ENCODE peak calls at places on chromosomes 6 and 20, in five cellular contexts. One of them, this sample, is unnamed.

GRCh38 chr6:118968416-118968815 is 33.5 kb upstream of the MCM9 start:
- DNase-seq in uterus: no peak
- DNase-seq in nephron progenitor cell: no peak
- DNase-seq in BE2C: no peak
- DNase-seq in WTC11: no peak
- DNase-seq in this sample: no peak

GRCh38 chr6:16760536-16761468 is at the start of gene ATXN1:
- DNase-seq in nephron progenitor cell: peak
- DNase-seq in uterus: peak
- DNase-seq in WTC11: peak
- DNase-seq in BE2C: peak
- DNase-seq in this sample: peak

GRCh38 chr6:25223421-25224052 is 55.6 kb upstream of the CARMIL1 start:
- DNase-seq in uterus: peak
- DNase-seq in BE2C: peak
- DNase-seq in nephron progenitor cell: peak
- DNase-seq in WTC11: peak
- DNase-seq in this sample: peak

GRCh38 chr6:36956111-36956820 is 1.7 kb downstream of the PI16 start:
- DNase-seq in uterus: no peak
- DNase-seq in BE2C: no peak
- DNase-seq in WTC11: peak
- DNase-seq in nephron progenitor cell: no peak
- DNase-seq in this sample: no peak

GRCh38 chr6:70411542-70411941 is 1.8 kb upstream of the FAM135A start:
- DNase-seq in nephron progenitor cell: no peak
- DNase-seq in BE2C: no peak
- DNase-seq in uterus: no peak
- DNase-seq in WTC11: no peak
- DNase-seq in this sample: no peak

GRCh38 chr20:23403721-23404120 is 17.6 kb downstream of the NAPB start:
- DNase-seq in BE2C: no peak
- DNase-seq in WTC11: no peak
- DNase-seq in uterus: no peak
- DNase-seq in nephron progenitor cell: no peak
- DNase-seq in this sample: no peak

GRCh38 chr20:50460115-50460607 is 50.0 kb upstream of the PTPN1 start:
- DNase-seq in BE2C: no peak
- DNase-seq in uterus: no peak
- DNase-seq in nephron progenitor cell: peak
- DNase-seq in WTC11: no peak
- DNase-seq in this sample: no peak

GRCh38 chr6:122890250-122890649 is 101.2 kb downstream of the SMPDL3A start:
- DNase-seq in nephron progenitor cell: no peak
- DNase-seq in WTC11: no peak
- DNase-seq in BE2C: no peak
- DNase-seq in uterus: no peak
- DNase-seq in this sample: no peak

GRCh38 chr20:37108676-37109075 is 12.9 kb upstream of the RBL1 start:
- DNase-seq in WTC11: no peak
- DNase-seq in uterus: no peak
- DNase-seq in BE2C: no peak
- DNase-seq in nephron progenitor cell: no peak
- DNase-seq in this sample: no peak

GRCh38 chr6:72084992-72085569 is 198.7 kb downstream of the RIMS1 start:
- DNase-seq in nephron progenitor cell: no peak
- DNase-seq in uterus: no peak
- DNase-seq in WTC11: no peak
- DNase-seq in BE2C: no peak
- DNase-seq in this sample: no peak

GRCh38 chr6:37373822-37374514 is 20.2 kb downstream of the RNF8 start:
- DNase-seq in WTC11: no peak
- DNase-seq in BE2C: no peak
- DNase-seq in uterus: no peak
- DNase-seq in nephron progenitor cell: no peak
- DNase-seq in this sample: no peak

GRCh38 chr6:25012657-25013056 is 76.9 kb upstream of the RIPOR2 start:
- DNase-seq in nephron progenitor cell: no peak
- DNase-seq in BE2C: no peak
- DNase-seq in uterus: no peak
- DNase-seq in WTC11: no peak
- DNase-seq in this sample: no peak

GRCh38 chr6:136334853-136335252 is 45.2 kb upstream of the BCLAF1 start:
- DNase-seq in uterus: no peak
- DNase-seq in nephron progenitor cell: peak
- DNase-seq in WTC11: peak
- DNase-seq in BE2C: peak
- DNase-seq in this sample: peak

GRCh38 chr20:60020251-60020650 is 62.0 kb downstream of the CDH26 start:
- DNase-seq in nephron progenitor cell: no peak
- DNase-seq in uterus: no peak
- DNase-seq in BE2C: no peak
- DNase-seq in WTC11: no peak
- DNase-seq in this sample: no peak

GRCh38 chr6:73364549-73364948 is 2.1 kb downstream of the KHDC3L start:
- DNase-seq in nephron progenitor cell: no peak
- DNase-seq in uterus: no peak
- DNase-seq in BE2C: no peak
- DNase-seq in WTC11: no peak
- DNase-seq in this sample: no peak

GRCh38 chr6:160253714-160254113 is 4.9 kb downstream of the SLC22A2 start:
- DNase-seq in nephron progenitor cell: no peak
- DNase-seq in WTC11: no peak
- DNase-seq in uterus: no peak
- DNase-seq in BE2C: no peak
- DNase-seq in this sample: no peak

GRCh38 chr6:14026831-14027539 is 90.6 kb upstream of the CD83 start:
- DNase-seq in BE2C: no peak
- DNase-seq in WTC11: no peak
- DNase-seq in uterus: no peak
- DNase-seq in nephron progenitor cell: no peak
- DNase-seq in this sample: no peak

GRCh38 chr6:101070044-101070608 is 189.0 kb upstream of the ASCC3 start:
- DNase-seq in uterus: no peak
- DNase-seq in nephron progenitor cell: no peak
- DNase-seq in WTC11: no peak
- DNase-seq in BE2C: no peak
- DNase-seq in this sample: no peak

GRCh38 chr20:44215125-44215524 is 4.6 kb upstream of the OSER1 start:
- DNase-seq in WTC11: peak
- DNase-seq in nephron progenitor cell: peak
- DNase-seq in uterus: peak
- DNase-seq in BE2C: peak
- DNase-seq in this sample: peak

GRCh38 chr6:12886961-12887775 is 170.6 kb downstream of the PHACTR1 start:
- DNase-seq in nephron progenitor cell: no peak
- DNase-seq in BE2C: no peak
- DNase-seq in uterus: no peak
- DNase-seq in WTC11: no peak
- DNase-seq in this sample: no peak

GRCh38 chr6:23412770-23413169 is 713.2 kb upstream of the NRSN1 start:
- DNase-seq in WTC11: no peak
- DNase-seq in uterus: no peak
- DNase-seq in BE2C: no peak
- DNase-seq in nephron progenitor cell: no peak
- DNase-seq in this sample: no peak

GRCh38 chr20:19855426-19855825 is 97.4 kb downstream of the RIN2 start:
- DNase-seq in BE2C: no peak
- DNase-seq in nephron progenitor cell: no peak
- DNase-seq in WTC11: no peak
- DNase-seq in uterus: no peak
- DNase-seq in this sample: no peak

GRCh38 chr6:27468334-27468733 is 4.6 kb downstream of the ZNF184 start:
- DNase-seq in WTC11: no peak
- DNase-seq in BE2C: no peak
- DNase-seq in nephron progenitor cell: no peak
- DNase-seq in uterus: no peak
- DNase-seq in this sample: no peak

GRCh38 chr20:44154521-44155001 is 32.4 kb downstream of the JPH2 start:
- DNase-seq in BE2C: no peak
- DNase-seq in WTC11: no peak
- DNase-seq in uterus: peak
- DNase-seq in nephron progenitor cell: no peak
- DNase-seq in this sample: no peak

GRCh38 chr6:128305976-128306375 is 214.4 kb downstream of the PTPRK start:
- DNase-seq in WTC11: no peak
- DNase-seq in BE2C: no peak
- DNase-seq in uterus: no peak
- DNase-seq in nephron progenitor cell: no peak
- DNase-seq in this sample: no peak

GRCh38 chr20:44370639-44371218 is 15.2 kb downstream of the HNF4A start:
- DNase-seq in BE2C: no peak
- DNase-seq in uterus: no peak
- DNase-seq in WTC11: no peak
- DNase-seq in nephron progenitor cell: no peak
- DNase-seq in this sample: no peak

GRCh38 chr20:16397053-16397452 is 176.2 kb downstream of the KIF16B start:
- DNase-seq in BE2C: no peak
- DNase-seq in WTC11: no peak
- DNase-seq in nephron progenitor cell: no peak
- DNase-seq in uterus: peak
- DNase-seq in this sample: no peak

GRCh38 chr6:32194825-32195651 is 2.6 kb upstream of the GPSM3 start:
- DNase-seq in uterus: no peak
- DNase-seq in BE2C: no peak
- DNase-seq in WTC11: no peak
- DNase-seq in nephron progenitor cell: no peak
- DNase-seq in this sample: no peak

GRCh38 chr6:42142118-42142835 is at the start of gene C6orf132:
- DNase-seq in nephron progenitor cell: peak
- DNase-seq in uterus: peak
- DNase-seq in BE2C: peak
- DNase-seq in WTC11: peak
- DNase-seq in this sample: peak

GRCh38 chr6:105759015-105759414 is 327.1 kb upstream of the PRDM1 start:
- DNase-seq in BE2C: no peak
- DNase-seq in uterus: no peak
- DNase-seq in nephron progenitor cell: no peak
- DNase-seq in WTC11: no peak
- DNase-seq in this sample: no peak

GRCh38 chr20:45798935-45799642 is 7.3 kb downstream of the DNTTIP1 start:
- DNase-seq in BE2C: peak
- DNase-seq in uterus: peak
- DNase-seq in WTC11: peak
- DNase-seq in nephron progenitor cell: peak
- DNase-seq in this sample: peak

GRCh38 chr6:13331516-13332348 is 3.4 kb upstream of the TBC1D7 start:
- DNase-seq in BE2C: no peak
- DNase-seq in WTC11: no peak
- DNase-seq in nephron progenitor cell: no peak
- DNase-seq in uterus: no peak
- DNase-seq in this sample: no peak

GRCh38 chr6:126112171-126112632 is 125.9 kb downstream of the TRMT11 start:
- DNase-seq in nephron progenitor cell: no peak
- DNase-seq in BE2C: peak
- DNase-seq in WTC11: no peak
- DNase-seq in uterus: no peak
- DNase-seq in this sample: no peak

GRCh38 chr6:105097288-105097687 is 82.5 kb downstream of the POPDC3 start:
- DNase-seq in WTC11: no peak
- DNase-seq in uterus: no peak
- DNase-seq in nephron progenitor cell: no peak
- DNase-seq in BE2C: no peak
- DNase-seq in this sample: no peak

GRCh38 chr6:20559924-20560551 is 25.8 kb downstream of the CDKAL1 start:
- DNase-seq in BE2C: no peak
- DNase-seq in uterus: no peak
- DNase-seq in WTC11: no peak
- DNase-seq in nephron progenitor cell: no peak
- DNase-seq in this sample: no peak
- TF ChIP-seq CTCF in BE2C: no peak
- TF ChIP-seq CTCF in uterus: no peak
- TF ChIP-seq CTCF in WTC11: no peak
- TF ChIP-seq CTCF in nephron progenitor cell: no peak
- TF ChIP-seq CTCF in this sample: no peak

GRCh38 chr6:33418690-33419291 is 884 bp upstream of the CUTA start:
- DNase-seq in uterus: peak
- DNase-seq in BE2C: no peak
- DNase-seq in WTC11: no peak
- DNase-seq in nephron progenitor cell: no peak
- DNase-seq in this sample: no peak
- TF ChIP-seq CTCF in uterus: peak
- TF ChIP-seq CTCF in BE2C: no peak
- TF ChIP-seq CTCF in WTC11: peak
- TF ChIP-seq CTCF in nephron progenitor cell: no peak
- TF ChIP-seq CTCF in this sample: no peak

DNA sequence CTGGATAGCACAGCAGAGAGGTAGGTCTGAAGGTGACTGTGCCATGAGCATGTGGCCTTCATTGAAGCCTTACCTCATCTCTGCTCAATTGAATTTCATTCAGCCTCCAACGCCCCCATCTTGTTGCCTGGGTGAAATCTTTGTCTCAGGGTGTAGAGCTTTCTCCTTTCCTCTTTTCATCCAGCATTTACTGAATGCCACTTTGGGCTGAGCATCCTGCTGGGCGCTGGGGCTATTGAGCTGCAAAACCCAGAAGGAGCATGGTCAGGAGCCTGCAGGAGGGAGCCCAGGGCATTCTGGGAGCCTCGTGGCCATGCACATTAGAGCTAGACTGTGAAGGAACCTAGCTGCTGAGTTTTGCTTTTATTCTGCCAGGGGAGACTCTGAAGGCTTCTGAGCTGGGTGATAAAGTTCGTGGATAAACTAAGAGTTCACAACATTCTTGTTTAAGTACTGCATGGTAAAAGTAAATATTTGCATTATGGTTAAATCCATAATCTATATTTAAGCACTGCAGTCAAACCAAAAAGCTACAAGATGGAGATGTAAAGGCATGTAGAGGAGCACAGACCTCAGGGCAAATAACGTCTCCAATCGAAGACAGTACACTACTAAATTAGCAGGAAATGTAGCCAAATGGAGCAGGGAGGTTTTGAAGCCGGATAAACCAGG is 13.2 kb upstream of the ASXL1 start:
- DNase-seq in WTC11: peak
- DNase-seq in BE2C: no peak
- DNase-seq in uterus: no peak
- DNase-seq in nephron progenitor cell: no peak
- DNase-seq in this sample: no peak
- TF ChIP-seq CTCF in WTC11: no peak
- TF ChIP-seq CTCF in BE2C: no peak
- TF ChIP-seq CTCF in uterus: no peak
- TF ChIP-seq CTCF in nephron progenitor cell: no peak
- TF ChIP-seq CTCF in this sample: no peak

DNA sequence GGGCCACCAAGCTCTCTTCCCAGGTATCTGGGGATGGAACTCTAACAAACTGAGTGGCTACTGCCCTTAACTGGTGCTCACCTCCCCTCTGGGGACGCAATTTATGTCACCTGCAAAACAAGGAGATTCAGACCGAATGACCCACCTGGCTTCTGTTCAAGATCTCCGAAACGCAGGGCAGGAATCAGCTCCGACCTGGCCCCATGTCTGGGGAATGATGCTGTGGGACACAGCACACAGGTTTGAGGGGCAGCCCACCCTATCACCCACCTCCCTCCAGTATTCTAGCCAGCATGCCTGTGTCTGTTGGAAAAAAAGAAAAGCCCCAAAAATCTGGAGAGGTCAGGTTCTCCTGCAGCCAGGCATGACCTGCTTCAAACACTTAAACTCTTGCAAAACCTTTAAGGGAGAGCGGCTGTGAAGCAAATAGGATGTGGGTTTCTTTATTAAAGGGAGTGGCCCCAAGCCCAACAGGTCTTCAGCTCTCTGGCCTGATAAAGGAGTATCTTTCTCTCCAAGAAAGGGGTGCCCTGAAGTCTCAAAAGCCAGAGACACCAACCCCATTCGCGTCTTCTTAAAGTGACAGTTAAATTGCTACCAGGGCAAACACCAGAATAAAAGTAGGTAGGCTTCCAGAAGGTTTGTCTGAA is 6.4 kb downstream of the PREX1 start:
- DNase-seq in uterus: no peak
- DNase-seq in WTC11: no peak
- DNase-seq in BE2C: no peak
- DNase-seq in nephron progenitor cell: no peak
- DNase-seq in this sample: no peak
- TF ChIP-seq CTCF in uterus: no peak
- TF ChIP-seq CTCF in WTC11: no peak
- TF ChIP-seq CTCF in BE2C: no peak
- TF ChIP-seq CTCF in nephron progenitor cell: no peak
- TF ChIP-seq CTCF in this sample: no peak